ENCODE peak calls at places on chromosomes 1 and 21, in five cellular contexts. O is DND-41, Y is endodermal cell, U is Karpas-422, V is MM.1S. C is an unnamed sample. For H3K4me1, the result is how much of the 10 kb centered on the place peaks cover.

GRCh38 chr1:109910963-109911798 is 532 bp downstream of the CSF1 start:
- DNase-seq in V (no peak), U (no peak), O (peak), Y (peak), C (no peak)

GRCh38 chr21:44089001-44089911 is 17.9 kb upstream of the PWP2 start:
- DNase-seq in U (no peak), V (no peak), Y (no peak), O (no peak), C (no peak)

GRCh38 chr1:44035726-44036408 is 4.6 kb upstream of the SLC6A9 start:
- DNase-seq in U (peak), Y (peak), V (no peak), O (no peak), C (no peak)

GRCh38 chr1:145962157-145963102 is 1.9 kb downstream of the ANKRD34A start:
- DNase-seq in U (peak), V (no peak), Y (peak), O (no peak), C (peak)

GRCh38 chr1:178031856-178032320 is 62.0 kb upstream of the RASAL2 start:
- DNase-seq in V (peak), U (peak), Y (peak), O (peak), C (peak)

GRCh38 chr1:99672500-99673213 is 26.7 kb downstream of the PALMD start:
- DNase-seq in Y (no peak), U (no peak), O (no peak), V (no peak), C (no peak)

GRCh38 chr21:39137248-39138186 is 45.7 kb downstream of the PSMG1 start:
- DNase-seq in O (peak), U (no peak), V (no peak), Y (peak), C (peak)

GRCh38 chr21:16942703-16943102 is 570.1 kb upstream of the CXADR start:
- DNase-seq in V (peak), Y (peak), U (no peak), O (no peak), C (peak)

GRCh38 chr1:31715097-31715872 is 11.5 kb upstream of the COL16A1 start:
- DNase-seq in O (peak), Y (peak), U (peak), V (peak), C (peak)

GRCh38 chr1:164560076-164560475 is 1.1 kb downstream of the PBX1 start:
- DNase-seq in U (no peak), Y (no peak), O (no peak), V (peak), C (peak)

GRCh38 chr1:219954736-219955421 is 26.5 kb upstream of the SLC30A10 start:
- DNase-seq in Y (no peak), O (no peak), U (no peak), V (no peak), C (no peak)

GRCh38 chr1:44327679-44328491 is 27.2 kb downstream of the ERI3 start:
- DNase-seq in V (no peak), O (no peak), U (no peak), Y (peak), C (peak)

GRCh38 chr1:11898831-11899467 is 27.3 kb downstream of the KIAA2013 start:
- DNase-seq in O (no peak), V (no peak), U (no peak), Y (peak), C (peak)

DNA sequence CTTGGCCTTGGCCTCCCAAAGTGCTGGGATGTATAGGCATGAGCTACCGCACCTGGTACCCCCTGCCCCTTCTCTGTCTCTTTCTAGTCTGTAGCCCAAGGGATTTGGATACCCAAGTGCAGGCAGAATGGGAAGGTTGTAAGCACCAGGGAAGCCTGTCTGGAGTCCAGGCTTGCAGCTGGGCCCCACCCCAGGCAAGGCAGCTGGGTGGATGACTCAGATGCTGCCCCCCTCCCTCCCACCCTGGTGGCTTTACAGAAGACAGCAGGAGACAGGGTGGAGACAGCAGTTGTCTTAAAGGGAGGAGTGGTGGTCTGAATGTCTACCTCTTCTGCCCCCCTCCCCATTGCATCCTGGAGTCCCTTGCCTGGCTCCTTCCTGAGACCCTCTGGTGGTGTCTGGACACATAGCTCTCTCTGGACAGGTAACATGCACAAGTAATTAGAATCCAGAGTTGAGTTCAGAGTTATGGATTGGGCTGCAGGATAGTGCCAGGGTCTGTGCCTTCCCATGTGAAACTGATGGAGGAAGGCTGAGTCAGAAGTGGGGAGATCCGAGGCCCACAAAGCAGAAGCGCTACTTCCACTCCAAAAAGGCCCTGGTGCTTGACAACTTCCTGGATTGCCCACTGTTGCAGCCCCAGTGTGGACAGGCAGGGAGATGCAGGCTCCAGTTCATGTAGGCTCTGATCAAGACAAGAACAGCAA is 5.1 kb downstream of the LMNA start:
- DNase-seq in V (no peak), U (no peak), Y (peak), O (no peak), C (peak)
- H3K4me1 ChIP-seq in V (under half), U (under half), Y (under half), O (under half), C (half or more)

GRCh38 chr1:198173832-198174231 is 17.0 kb downstream of the NEK7 start:
- DNase-seq in U (no peak), V (no peak), Y (no peak), O (no peak), C (no peak)
- H3K9ac ChIP-seq in U (peak), V (no peak), Y (no peak), O (no peak), C (no peak)

DNA sequence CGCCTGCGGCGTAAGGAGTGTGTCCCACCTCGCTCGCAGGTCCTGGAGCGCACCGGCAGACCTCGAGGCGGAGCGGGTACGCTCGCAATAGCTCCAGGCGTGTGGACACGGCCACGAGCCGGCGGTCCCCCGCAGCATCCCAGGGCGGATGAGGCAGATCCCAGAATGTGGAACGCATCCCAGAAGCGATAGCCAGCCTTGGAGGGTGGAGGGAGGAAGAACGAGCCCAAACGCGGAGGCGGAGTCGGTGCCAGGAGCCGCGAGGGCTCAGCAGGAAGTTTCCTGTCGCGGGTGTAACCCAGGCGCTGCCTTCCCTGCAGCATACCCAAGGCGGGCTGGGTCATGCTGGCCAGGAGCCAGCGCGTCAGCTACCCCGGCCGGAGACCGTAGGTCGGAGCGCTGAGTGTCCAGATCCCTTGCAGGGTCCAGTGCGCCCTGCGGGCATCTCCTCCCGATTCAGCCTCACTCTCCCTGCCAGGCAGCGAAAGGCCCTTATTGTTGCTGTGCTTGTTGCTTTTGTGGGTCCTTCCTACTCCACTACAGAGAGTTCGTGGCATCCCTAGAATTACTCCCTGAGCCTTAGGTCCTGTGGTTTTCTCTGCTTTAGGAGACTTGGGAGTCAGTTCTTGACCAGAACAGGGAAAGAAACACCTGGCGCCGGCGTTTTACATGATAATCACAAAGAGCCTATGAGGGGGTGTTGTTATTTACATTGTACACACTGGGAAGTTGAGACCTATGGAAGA is 27.7 kb downstream of the STYXL2 start:
- DNase-seq in O (peak), Y (peak), V (no peak), U (no peak), C (peak)
- H3K4me3 ChIP-seq in O (no peak), Y (peak), V (no peak), U (no peak), C (peak)

GRCh38 chr1:155323729-155324040 is 3.0 kb downstream of the RUSC1 start:
- DNase-seq in Y (peak), V (peak), U (peak), O (peak), C (peak)
- H3K4me1 ChIP-seq in Y (under half), V (under half), U (under half), O (under half), C (under half)

DNA sequence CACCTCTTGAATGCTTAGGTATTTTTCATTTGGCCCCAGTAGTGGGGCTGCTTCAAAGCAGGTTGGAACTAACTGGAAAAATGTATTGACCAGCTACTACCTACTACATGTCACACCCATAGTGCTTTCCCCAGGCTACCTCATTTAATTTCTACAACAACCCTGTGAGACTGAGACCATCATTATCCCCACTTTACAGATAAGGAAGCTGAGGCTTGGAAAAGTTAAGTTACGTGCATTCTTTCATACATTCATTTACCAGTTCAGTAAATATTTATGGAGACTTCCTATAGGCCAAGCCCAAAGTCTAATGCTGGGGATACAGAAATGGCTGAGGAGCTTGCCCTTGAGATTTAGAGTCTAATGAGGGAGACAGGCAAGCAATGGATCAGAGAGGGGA is 14.5 kb upstream of the PADI3 start:
- DNase-seq in V (no peak), Y (no peak), O (no peak), U (no peak), C (no peak)
- H3K9ac ChIP-seq in V (no peak), Y (no peak), O (no peak), U (no peak), C (no peak)

DNA sequence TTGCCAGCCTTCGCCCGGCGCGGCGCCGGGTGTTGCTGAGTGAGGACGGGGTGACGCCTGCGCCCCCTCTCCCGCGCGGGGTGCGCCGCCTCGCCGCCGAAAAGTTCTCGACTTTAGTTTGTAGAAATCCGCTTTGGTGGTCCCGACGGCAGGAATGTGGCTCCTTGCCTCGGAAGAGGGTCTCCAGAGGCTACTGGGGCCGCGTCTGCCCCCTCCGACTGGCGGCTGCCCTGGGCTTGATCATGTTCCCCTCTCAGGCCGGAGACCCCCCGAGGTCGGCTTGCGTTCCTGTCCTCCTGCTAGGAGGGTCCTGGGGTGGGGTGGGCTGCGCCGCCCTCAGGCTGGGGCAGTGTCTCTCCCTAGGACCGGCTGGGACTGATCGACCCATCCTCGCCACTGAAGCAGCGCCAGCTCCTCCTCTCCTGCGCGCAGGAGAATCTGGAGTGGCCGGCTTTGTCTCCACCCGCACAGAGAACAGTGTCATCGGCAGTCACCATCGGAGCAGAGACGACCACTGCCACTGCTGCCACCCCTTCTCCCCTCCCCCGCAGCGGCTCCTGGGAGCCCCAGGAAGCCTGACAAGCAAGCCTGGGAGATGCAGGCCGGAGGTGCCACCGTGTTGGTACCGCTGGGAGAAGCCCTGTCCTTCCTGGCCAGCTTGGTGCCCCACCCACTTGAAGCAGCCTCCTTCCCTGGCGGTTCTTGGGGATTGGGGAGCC is 554 bp upstream of the SLC30A2 start:
- DNase-seq in Y (peak), U (no peak), O (no peak), V (no peak), C (no peak)
- H3K4me3 ChIP-seq in Y (no peak), U (no peak), O (no peak), V (no peak), C (no peak)

DNA sequence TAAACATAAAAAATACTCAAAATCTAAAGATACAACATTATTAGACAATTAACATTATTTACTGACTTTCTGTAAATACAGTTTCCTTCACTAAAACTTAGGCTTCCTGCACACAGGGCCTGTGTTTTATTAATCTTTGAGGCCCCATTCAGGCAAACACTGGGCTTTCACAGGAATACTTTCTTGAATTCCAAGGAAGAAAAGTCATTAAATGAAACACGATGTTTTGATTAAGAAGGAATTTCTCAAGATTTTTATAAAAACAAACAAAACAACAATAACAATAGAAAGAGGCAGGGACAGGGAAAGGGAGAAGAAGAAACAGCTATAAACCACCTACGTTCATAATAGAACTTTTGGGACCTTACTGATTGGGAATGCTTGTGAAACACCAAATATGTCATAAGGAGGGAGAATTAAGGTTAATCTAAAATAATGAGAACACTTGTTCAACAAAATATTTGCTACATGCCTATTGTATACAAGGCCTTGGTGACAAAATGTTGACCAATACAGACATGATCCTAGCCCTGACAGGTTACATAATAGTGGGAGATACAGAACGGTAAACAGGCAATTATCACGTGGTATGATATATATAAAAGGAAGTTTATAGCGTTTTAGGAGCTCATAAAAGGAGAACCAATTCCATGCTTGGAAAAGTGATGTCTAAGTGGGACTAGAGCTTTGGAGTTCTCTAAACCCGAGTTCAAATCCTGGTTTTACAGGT is 3.6 kb downstream of the DDAH1 start:
- DNase-seq in U (no peak), Y (no peak), V (no peak), O (no peak), C (peak)
- H3K4me1 ChIP-seq in U (under half), Y (under half), V (under half), O (under half), C (half or more)